ENCODE peak calls at places on chromosome 16, in seven cellular contexts. One of them, this sample, is unnamed.

GRCh38 chr16:69563605-69564580 is 1.9 kb upstream of the NFAT5 start:
- DNase-seq in endodermal cell: peak
- DNase-seq in brain microvascular endothelial cell: peak
- DNase-seq in left ventricle myocardium inferior: no peak
- DNase-seq in kidney: no peak
- DNase-seq in body of pancreas: no peak
- DNase-seq in Peyer's patch: no peak
- DNase-seq in this sample: no peak

GRCh38 chr16:1929578-1930337 is 11.5 kb upstream of the HS3ST6 start:
- DNase-seq in kidney: peak
- DNase-seq in brain microvascular endothelial cell: peak
- DNase-seq in Peyer's patch: peak
- DNase-seq in endodermal cell: peak
- DNase-seq in left ventricle myocardium inferior: peak
- DNase-seq in body of pancreas: peak
- DNase-seq in this sample: peak

GRCh38 chr16:73879621-73880020 is 417.0 kb upstream of the PSMD7 start:
- DNase-seq in Peyer's patch: no peak
- DNase-seq in brain microvascular endothelial cell: no peak
- DNase-seq in left ventricle myocardium inferior: no peak
- DNase-seq in endodermal cell: no peak
- DNase-seq in kidney: no peak
- DNase-seq in body of pancreas: no peak
- DNase-seq in this sample: no peak

GRCh38 chr16:84004442-84004841 is 36.4 kb downstream of the NECAB2 start:
- DNase-seq in left ventricle myocardium inferior: no peak
- DNase-seq in kidney: no peak
- DNase-seq in endodermal cell: no peak
- DNase-seq in body of pancreas: no peak
- DNase-seq in Peyer's patch: no peak
- DNase-seq in brain microvascular endothelial cell: no peak
- DNase-seq in this sample: no peak

GRCh38 chr16:50692999-50693781 is at the start of gene NOD2:
- DNase-seq in brain microvascular endothelial cell: no peak
- DNase-seq in Peyer's patch: no peak
- DNase-seq in left ventricle myocardium inferior: no peak
- DNase-seq in endodermal cell: peak
- DNase-seq in body of pancreas: peak
- DNase-seq in kidney: peak
- DNase-seq in this sample: no peak

GRCh38 chr16:49706620-49707355 is 149.1 kb downstream of the ZNF423 start:
- DNase-seq in kidney: peak
- DNase-seq in brain microvascular endothelial cell: no peak
- DNase-seq in body of pancreas: no peak
- DNase-seq in endodermal cell: no peak
- DNase-seq in Peyer's patch: no peak
- DNase-seq in left ventricle myocardium inferior: no peak
- DNase-seq in this sample: no peak

GRCh38 chr16:4674926-4675530 is 18.3 kb upstream of the NUDT16L1 start:
- DNase-seq in body of pancreas: no peak
- DNase-seq in kidney: no peak
- DNase-seq in brain microvascular endothelial cell: no peak
- DNase-seq in endodermal cell: no peak
- DNase-seq in left ventricle myocardium inferior: no peak
- DNase-seq in Peyer's patch: no peak
- DNase-seq in this sample: no peak

GRCh38 chr16:63623551-63624039 is 1498.3 kb downstream of the CDH11 start:
- DNase-seq in endodermal cell: no peak
- DNase-seq in body of pancreas: no peak
- DNase-seq in left ventricle myocardium inferior: no peak
- DNase-seq in kidney: no peak
- DNase-seq in Peyer's patch: no peak
- DNase-seq in brain microvascular endothelial cell: no peak
- DNase-seq in this sample: no peak

GRCh38 chr16:65697061-65697460 is 575.2 kb upstream of the CDH11 start:
- DNase-seq in brain microvascular endothelial cell: no peak
- DNase-seq in body of pancreas: no peak
- DNase-seq in kidney: no peak
- DNase-seq in endodermal cell: no peak
- DNase-seq in left ventricle myocardium inferior: no peak
- DNase-seq in Peyer's patch: no peak
- DNase-seq in this sample: no peak

GRCh38 chr16:65002265-65002664 is 119.6 kb downstream of the CDH11 start:
- DNase-seq in Peyer's patch: no peak
- DNase-seq in endodermal cell: no peak
- DNase-seq in brain microvascular endothelial cell: peak
- DNase-seq in kidney: no peak
- DNase-seq in body of pancreas: no peak
- DNase-seq in left ventricle myocardium inferior: no peak
- DNase-seq in this sample: no peak

GRCh38 chr16:57071840-57072541 is 20.4 kb upstream of the CPNE2 start:
- DNase-seq in left ventricle myocardium inferior: no peak
- DNase-seq in brain microvascular endothelial cell: peak
- DNase-seq in endodermal cell: no peak
- DNase-seq in Peyer's patch: no peak
- DNase-seq in body of pancreas: no peak
- DNase-seq in kidney: no peak
- DNase-seq in this sample: no peak

GRCh38 chr16:77869997-77870813 is 81.8 kb downstream of the VAT1L start:
- DNase-seq in Peyer's patch: no peak
- DNase-seq in endodermal cell: no peak
- DNase-seq in kidney: no peak
- DNase-seq in brain microvascular endothelial cell: no peak
- DNase-seq in left ventricle myocardium inferior: peak
- DNase-seq in body of pancreas: no peak
- DNase-seq in this sample: no peak

GRCh38 chr16:47780213-47780612 is 319.1 kb downstream of the PHKB start:
- DNase-seq in brain microvascular endothelial cell: no peak
- DNase-seq in kidney: no peak
- DNase-seq in left ventricle myocardium inferior: no peak
- DNase-seq in endodermal cell: no peak
- DNase-seq in Peyer's patch: no peak
- DNase-seq in body of pancreas: no peak
- DNase-seq in this sample: no peak

GRCh38 chr16:66289986-66290385 is 76.5 kb upstream of the CDH5 start:
- DNase-seq in endodermal cell: peak
- DNase-seq in brain microvascular endothelial cell: no peak
- DNase-seq in body of pancreas: no peak
- DNase-seq in Peyer's patch: no peak
- DNase-seq in kidney: peak
- DNase-seq in left ventricle myocardium inferior: no peak
- DNase-seq in this sample: no peak

GRCh38 chr16:35685085-35685484 is 2225.7 kb downstream of the TP53TG3F start:
- DNase-seq in Peyer's patch: no peak
- DNase-seq in left ventricle myocardium inferior: no peak
- DNase-seq in body of pancreas: no peak
- DNase-seq in endodermal cell: no peak
- DNase-seq in kidney: no peak
- DNase-seq in brain microvascular endothelial cell: no peak
- DNase-seq in this sample: no peak

GRCh38 chr16:65967376-65967775 is 399.1 kb upstream of the CDH5 start:
- DNase-seq in body of pancreas: no peak
- DNase-seq in kidney: no peak
- DNase-seq in Peyer's patch: no peak
- DNase-seq in left ventricle myocardium inferior: no peak
- DNase-seq in endodermal cell: no peak
- DNase-seq in brain microvascular endothelial cell: no peak
- DNase-seq in this sample: no peak

GRCh38 chr16:83878838-83879237 is 20.1 kb upstream of the MLYCD start:
- DNase-seq in Peyer's patch: no peak
- DNase-seq in kidney: no peak
- DNase-seq in endodermal cell: no peak
- DNase-seq in body of pancreas: no peak
- DNase-seq in left ventricle myocardium inferior: no peak
- DNase-seq in brain microvascular endothelial cell: peak
- DNase-seq in this sample: no peak

GRCh38 chr16:78607465-78607864 is 508.0 kb downstream of the WWOX start:
- DNase-seq in endodermal cell: no peak
- DNase-seq in brain microvascular endothelial cell: no peak
- DNase-seq in kidney: no peak
- DNase-seq in body of pancreas: no peak
- DNase-seq in Peyer's patch: no peak
- DNase-seq in left ventricle myocardium inferior: no peak
- DNase-seq in this sample: no peak

GRCh38 chr16:83300326-83300725 is 507.5 kb upstream of the HSBP1 start:
- DNase-seq in body of pancreas: no peak
- DNase-seq in brain microvascular endothelial cell: no peak
- DNase-seq in left ventricle myocardium inferior: no peak
- DNase-seq in Peyer's patch: no peak
- DNase-seq in kidney: no peak
- DNase-seq in endodermal cell: no peak
- DNase-seq in this sample: no peak

GRCh38 chr16:70758786-70759185 is 42.2 kb downstream of the VAC14 start:
- DNase-seq in Peyer's patch: no peak
- DNase-seq in body of pancreas: no peak
- DNase-seq in left ventricle myocardium inferior: no peak
- DNase-seq in endodermal cell: no peak
- DNase-seq in kidney: peak
- DNase-seq in brain microvascular endothelial cell: no peak
- DNase-seq in this sample: no peak

GRCh38 chr16:50183316-50183715 is 30.2 kb downstream of the TENT4B start:
- DNase-seq in brain microvascular endothelial cell: peak
- DNase-seq in left ventricle myocardium inferior: no peak
- DNase-seq in endodermal cell: no peak
- DNase-seq in kidney: no peak
- DNase-seq in Peyer's patch: no peak
- DNase-seq in body of pancreas: no peak
- DNase-seq in this sample: no peak

GRCh38 chr16:11955713-11956123 is 9.3 kb upstream of the TNFRSF17 start:
- DNase-seq in endodermal cell: no peak
- DNase-seq in Peyer's patch: no peak
- DNase-seq in left ventricle myocardium inferior: no peak
- DNase-seq in brain microvascular endothelial cell: peak
- DNase-seq in body of pancreas: no peak
- DNase-seq in kidney: no peak
- DNase-seq in this sample: no peak

GRCh38 chr16:47732806-47733150 is 271.6 kb downstream of the PHKB start:
- DNase-seq in Peyer's patch: no peak
- DNase-seq in brain microvascular endothelial cell: peak
- DNase-seq in body of pancreas: no peak
- DNase-seq in endodermal cell: peak
- DNase-seq in left ventricle myocardium inferior: no peak
- DNase-seq in kidney: no peak
- DNase-seq in this sample: no peak

GRCh38 chr16:57689772-57690558 is 4.6 kb upstream of the DRC7 start:
- DNase-seq in endodermal cell: no peak
- DNase-seq in left ventricle myocardium inferior: no peak
- DNase-seq in brain microvascular endothelial cell: no peak
- DNase-seq in body of pancreas: no peak
- DNase-seq in kidney: no peak
- DNase-seq in Peyer's patch: no peak
- DNase-seq in this sample: peak

GRCh38 chr16:84710686-84711085 is 10.9 kb downstream of the USP10 start:
- DNase-seq in kidney: no peak
- DNase-seq in endodermal cell: no peak
- DNase-seq in brain microvascular endothelial cell: no peak
- DNase-seq in body of pancreas: no peak
- DNase-seq in left ventricle myocardium inferior: no peak
- DNase-seq in Peyer's patch: no peak
- DNase-seq in this sample: no peak

GRCh38 chr16:28121527-28121926 is 58.0 kb upstream of the GSG1L start:
- DNase-seq in kidney: no peak
- DNase-seq in endodermal cell: no peak
- DNase-seq in left ventricle myocardium inferior: no peak
- DNase-seq in Peyer's patch: no peak
- DNase-seq in brain microvascular endothelial cell: no peak
- DNase-seq in body of pancreas: no peak
- DNase-seq in this sample: no peak
- H3K27ac ChIP-seq in kidney: no peak
- H3K27ac ChIP-seq in endodermal cell: no peak
- H3K27ac ChIP-seq in left ventricle myocardium inferior: no peak
- H3K27ac ChIP-seq in Peyer's patch: no peak
- H3K27ac ChIP-seq in brain microvascular endothelial cell: no peak
- H3K27ac ChIP-seq in body of pancreas: no peak
- H3K27ac ChIP-seq in this sample: no peak

GRCh38 chr16:15599303-15600070 is 43.5 kb downstream of the MARF1 start:
- DNase-seq in kidney: no peak
- DNase-seq in endodermal cell: no peak
- DNase-seq in left ventricle myocardium inferior: no peak
- DNase-seq in Peyer's patch: no peak
- DNase-seq in body of pancreas: no peak
- DNase-seq in brain microvascular endothelial cell: no peak
- DNase-seq in this sample: no peak
- H3K4me3 ChIP-seq in kidney: no peak
- H3K4me3 ChIP-seq in endodermal cell: no peak
- H3K4me3 ChIP-seq in left ventricle myocardium inferior: no peak
- H3K4me3 ChIP-seq in Peyer's patch: no peak
- H3K4me3 ChIP-seq in body of pancreas: no peak
- H3K4me3 ChIP-seq in brain microvascular endothelial cell: no peak
- H3K4me3 ChIP-seq in this sample: no peak

DNA sequence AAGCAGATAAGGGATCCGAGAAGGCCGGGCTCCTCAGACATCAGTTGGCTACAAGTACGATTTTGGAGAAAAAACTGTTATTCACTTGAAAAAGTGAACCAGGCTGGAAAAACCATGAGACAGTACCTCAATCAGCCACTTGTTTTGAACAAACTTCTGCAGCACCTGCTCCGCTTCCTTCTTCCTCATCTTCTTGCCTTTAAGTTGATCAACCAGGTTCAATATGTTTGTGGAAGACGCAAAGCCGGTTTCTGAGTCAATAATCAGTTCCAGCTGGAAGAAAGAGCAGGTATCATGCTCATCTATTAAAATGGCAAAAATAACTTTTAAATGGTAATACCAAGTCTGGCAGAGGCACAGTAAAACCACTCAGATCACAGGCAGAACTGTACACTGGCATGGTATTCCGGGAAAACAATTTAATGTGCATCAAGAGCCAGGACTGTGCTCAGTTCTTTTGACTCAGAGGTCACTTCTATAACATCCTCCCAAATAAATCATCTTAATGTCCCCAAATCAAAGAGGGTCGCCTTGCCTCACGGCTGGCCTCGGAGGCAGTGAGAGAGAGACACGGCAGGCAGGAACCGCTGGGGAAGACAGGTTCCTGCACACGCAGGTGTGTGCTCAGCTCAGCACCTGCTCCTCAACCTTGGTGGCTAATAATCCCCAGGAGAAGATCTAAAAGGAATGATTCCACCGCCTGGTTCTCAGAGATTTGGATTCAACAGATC is 29.7 kb downstream of the KDM8 start:
- DNase-seq in left ventricle myocardium inferior: no peak
- DNase-seq in body of pancreas: no peak
- DNase-seq in brain microvascular endothelial cell: no peak
- DNase-seq in endodermal cell: no peak
- DNase-seq in Peyer's patch: no peak
- DNase-seq in kidney: no peak
- DNase-seq in this sample: no peak
- H3K27ac ChIP-seq in left ventricle myocardium inferior: no peak
- H3K27ac ChIP-seq in body of pancreas: no peak
- H3K27ac ChIP-seq in brain microvascular endothelial cell: no peak
- H3K27ac ChIP-seq in endodermal cell: no peak
- H3K27ac ChIP-seq in Peyer's patch: no peak
- H3K27ac ChIP-seq in kidney: no peak
- H3K27ac ChIP-seq in this sample: peak

DNA sequence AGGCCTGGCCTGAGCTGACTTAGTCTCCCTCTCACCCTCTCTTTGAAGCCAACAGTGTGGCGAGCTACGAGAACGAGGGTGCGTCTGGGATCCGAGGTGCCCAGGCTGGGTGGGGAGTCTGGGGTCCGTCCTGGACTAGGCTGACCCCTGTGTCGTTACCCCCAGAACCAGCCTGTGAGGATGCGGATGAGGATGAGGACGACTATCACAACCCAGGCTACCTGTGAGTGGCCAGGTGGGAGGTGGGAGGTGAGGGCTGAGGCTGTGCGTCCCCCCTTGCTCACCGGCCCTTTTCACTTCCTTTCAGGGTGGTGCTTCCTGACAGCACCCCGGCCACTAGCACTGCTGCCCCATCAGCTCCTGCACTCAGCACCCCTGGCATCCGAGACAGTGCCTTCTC is 1.6 kb downstream of the LAT start:
- DNase-seq in left ventricle myocardium inferior: no peak
- DNase-seq in body of pancreas: no peak
- DNase-seq in brain microvascular endothelial cell: no peak
- DNase-seq in endodermal cell: no peak
- DNase-seq in Peyer's patch: no peak
- DNase-seq in kidney: no peak
- DNase-seq in this sample: no peak
- H3K4me3 ChIP-seq in left ventricle myocardium inferior: no peak
- H3K4me3 ChIP-seq in body of pancreas: no peak
- H3K4me3 ChIP-seq in brain microvascular endothelial cell: no peak
- H3K4me3 ChIP-seq in endodermal cell: no peak
- H3K4me3 ChIP-seq in Peyer's patch: peak
- H3K4me3 ChIP-seq in kidney: no peak
- H3K4me3 ChIP-seq in this sample: peak